ENCODE peak calls at places on chromosomes 6 and 20, in six cellular contexts. S is neuronal stem cell, X is GM23248, W is Karpas-422, H is mammary epithelial cell, E is fibroblast of lung. Q is an unnamed sample.

GRCh38 chr6:33772902-33773472 is 15.9 kb downstream of the LEMD2 start:
- DNase-seq in S (no peak), X (no peak), W (no peak), H (no peak), E (no peak), Q (no peak)

GRCh38 chr20:61279621-61280150 is 27.6 kb downstream of the CDH4 start:
- DNase-seq in S (no peak), X (no peak), W (no peak), H (no peak), E (no peak), Q (no peak)

GRCh38 chr20:43722153-43722505 is 4.7 kb downstream of the GTSF1L start:
- DNase-seq in S (no peak), X (no peak), W (no peak), H (no peak), E (no peak), Q (no peak)

GRCh38 chr20:10047427-10047826 is 12.6 kb downstream of the ANKEF1 start:
- DNase-seq in S (peak), X (peak), W (peak), H (no peak), E (peak), Q (no peak)

GRCh38 chr20:32497589-32498224 is 87.4 kb downstream of the NOL4L start:
- DNase-seq in S (no peak), X (no peak), W (no peak), H (no peak), E (peak), Q (no peak)

GRCh38 chr20:22560817-22561216 is 23.6 kb downstream of the FOXA2 start:
- DNase-seq in S (no peak), X (no peak), W (no peak), H (no peak), E (no peak), Q (no peak)

GRCh38 chr6:130843575-130844320 is 16.5 kb downstream of the SMLR1 start:
- DNase-seq in S (peak), X (peak), W (peak), H (peak), E (peak), Q (no peak)

GRCh38 chr6:99393366-99393697 is 663 bp downstream of the COQ3 start:
- DNase-seq in S (no peak), X (no peak), W (peak), H (no peak), E (no peak), Q (no peak)

GRCh38 chr20:35049776-35050352 is 42.7 kb downstream of the TRPC4AP start:
- DNase-seq in S (peak), X (no peak), W (no peak), H (no peak), E (peak), Q (no peak)

GRCh38 chr6:100096356-100096755 is 102.3 kb upstream of the MCHR2 start:
- DNase-seq in S (no peak), X (peak), W (no peak), H (no peak), E (no peak), Q (no peak)

GRCh38 chr6:161631676-161632194 is 357.9 kb upstream of the AGPAT4 start:
- DNase-seq in S (no peak), X (peak), W (no peak), H (no peak), E (peak), Q (no peak)

GRCh38 chr6:37739618-37740017 is 41.9 kb upstream of the MDGA1 start:
- DNase-seq in S (no peak), X (no peak), W (no peak), H (no peak), E (no peak), Q (no peak)

GRCh38 chr6:139973602-139974373 is 599.3 kb upstream of the CITED2 start:
- DNase-seq in S (no peak), X (peak), W (no peak), H (no peak), E (peak), Q (no peak)

GRCh38 chr6:32255212-32256153 is 31.6 kb upstream of the NOTCH4 start:
- DNase-seq in S (peak), X (peak), W (peak), H (peak), E (peak), Q (peak)

GRCh38 chr6:38508894-38509293 is 130.8 kb downstream of the BTBD9 start:
- DNase-seq in S (no peak), X (peak), W (no peak), H (no peak), E (peak), Q (peak)

GRCh38 chr6:52176550-52176949 is 9.6 kb upstream of the IL17A start:
- DNase-seq in S (no peak), X (no peak), W (no peak), H (no peak), E (no peak), Q (no peak)

GRCh38 chr6:133724726-133725125 is 164.2 kb upstream of the TCF21 start:
- DNase-seq in S (no peak), X (peak), W (no peak), H (no peak), E (peak), Q (peak)

GRCh38 chr20:64091762-64092161 is 7.6 kb upstream of the LKAAEAR1 start:
- DNase-seq in S (no peak), X (no peak), W (no peak), H (no peak), E (no peak), Q (no peak)

GRCh38 chr6:72530152-72530551 is 91.7 kb upstream of the KCNQ5 start:
- DNase-seq in S (no peak), X (peak), W (no peak), H (no peak), E (peak), Q (no peak)

GRCh38 chr20:17916365-17916996 is 52.1 kb downstream of the SNX5 start:
- DNase-seq in S (no peak), X (peak), W (peak), H (no peak), E (no peak), Q (no peak)

GRCh38 chr6:135114355-135115145 is 59.9 kb upstream of the HBS1L start:
- DNase-seq in S (no peak), X (no peak), W (peak), H (no peak), E (no peak), Q (no peak)

GRCh38 chr6:135118142-135118730 is 62.9 kb upstream of the MYB start:
- DNase-seq in S (no peak), X (no peak), W (no peak), H (no peak), E (no peak), Q (no peak)

GRCh38 chr6:135117413-135117968 is 62.9 kb upstream of the HBS1L start:
- DNase-seq in S (no peak), X (no peak), W (no peak), H (no peak), E (no peak), Q (no peak)

GRCh38 chr6:135115411-135116293 is 61.0 kb upstream of the HBS1L start:
- DNase-seq in S (no peak), X (no peak), W (peak), H (no peak), E (no peak), Q (no peak)

DNA sequence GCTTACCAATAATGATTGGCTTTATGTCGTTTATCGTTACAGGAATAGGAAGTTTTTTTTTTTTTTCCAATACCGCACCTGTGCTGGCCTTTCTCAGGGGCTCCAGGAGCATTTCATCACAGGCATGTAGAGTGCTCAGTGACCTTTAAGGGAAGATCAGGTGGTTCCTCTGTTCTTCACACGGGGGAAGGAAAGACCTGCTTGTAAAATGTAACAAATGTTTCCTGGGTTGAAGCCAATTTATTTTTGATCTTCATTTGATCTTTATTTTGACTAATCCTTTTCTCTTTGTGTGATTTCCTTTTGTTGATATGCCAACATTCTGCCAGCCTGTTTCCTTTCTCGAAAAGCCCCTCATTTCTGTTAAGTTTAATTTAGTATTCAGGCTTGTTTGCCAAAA is 61.9 kb upstream of the HBS1L start:
- DNase-seq in S (no peak), X (no peak), W (no peak), H (no peak), E (no peak), Q (no peak)
- H2AFZ ChIP-seq in S (no peak), X (no peak), W (no peak), H (no peak), E (no peak), Q (no peak)

GRCh38 chr6:42507195-42507594 is 55.5 kb upstream of the TRERF1 start:
- DNase-seq in S (no peak), X (no peak), W (peak), H (no peak), E (no peak), Q (no peak)
- H3K4me3 ChIP-seq in S (no peak), X (no peak), W (peak), H (no peak), E (no peak), Q (no peak)

DNA sequence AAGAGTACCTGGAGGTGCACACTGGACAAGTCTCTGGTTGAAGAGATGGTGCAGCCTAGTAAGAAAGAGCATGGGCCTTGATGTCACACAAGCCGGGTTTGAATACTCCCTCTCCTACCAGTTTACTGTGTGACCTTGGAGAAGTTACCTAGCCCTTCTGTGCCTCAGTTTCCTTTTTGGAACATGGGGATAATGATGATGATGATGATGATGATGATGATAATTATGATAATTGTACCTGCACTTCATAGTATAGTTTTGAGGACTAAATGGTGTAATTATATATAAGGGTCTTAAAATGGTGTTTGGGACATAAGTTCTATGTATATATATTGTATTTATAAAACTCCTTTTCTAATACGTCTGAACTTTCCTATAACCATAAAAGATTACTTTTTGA is 41.7 kb downstream of the POPDC3 start:
- DNase-seq in S (no peak), X (no peak), W (no peak), H (no peak), E (no peak), Q (no peak)
- H3K27ac ChIP-seq in S (no peak), X (no peak), W (no peak), H (no peak), E (no peak), Q (no peak)

GRCh38 chr6:90216081-90216977 is 80.3 kb downstream of the BACH2 start:
- DNase-seq in S (peak), X (peak), W (peak), H (no peak), E (peak), Q (no peak)
- H2AFZ ChIP-seq in S (peak), X (no peak), W (peak), H (no peak), E (no peak), Q (no peak)

DNA sequence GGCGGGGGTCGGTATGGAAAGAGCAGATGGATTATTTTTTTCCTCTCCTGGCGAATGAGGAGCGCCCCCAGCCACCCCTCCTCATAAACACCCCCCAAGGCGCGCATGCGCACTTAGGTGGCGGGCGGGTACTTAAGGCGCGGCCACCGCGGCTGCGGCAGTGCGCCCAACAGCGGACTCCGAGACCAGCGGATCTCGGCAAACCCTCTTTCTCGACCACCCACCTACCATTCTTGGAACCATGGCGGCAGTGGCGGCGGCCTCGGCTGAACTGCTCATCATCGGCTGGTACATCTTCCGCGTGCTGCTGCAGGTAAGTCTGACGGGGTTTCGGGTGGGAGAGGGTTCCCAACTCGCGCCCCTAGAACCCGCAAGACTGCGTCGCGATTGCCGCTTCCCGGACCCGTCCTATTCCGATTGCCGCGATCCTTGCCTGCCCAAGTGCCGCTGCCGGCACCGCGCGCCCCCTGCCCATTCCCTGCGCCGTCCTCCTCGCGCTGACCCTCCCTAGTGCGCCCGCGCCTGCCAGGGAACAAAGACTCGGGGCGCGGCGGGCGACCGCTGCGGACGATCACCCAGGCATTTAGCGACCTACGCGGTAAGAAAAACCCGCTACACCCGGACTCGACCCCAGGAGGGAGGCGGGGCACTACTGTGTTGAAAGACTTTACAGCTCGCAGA is at the start of gene NNAT:
- DNase-seq in S (peak), X (no peak), W (no peak), H (no peak), E (no peak), Q (no peak)
- H3K4me3 ChIP-seq in S (peak), X (no peak), W (no peak), H (peak), E (peak), Q (no peak)

DNA sequence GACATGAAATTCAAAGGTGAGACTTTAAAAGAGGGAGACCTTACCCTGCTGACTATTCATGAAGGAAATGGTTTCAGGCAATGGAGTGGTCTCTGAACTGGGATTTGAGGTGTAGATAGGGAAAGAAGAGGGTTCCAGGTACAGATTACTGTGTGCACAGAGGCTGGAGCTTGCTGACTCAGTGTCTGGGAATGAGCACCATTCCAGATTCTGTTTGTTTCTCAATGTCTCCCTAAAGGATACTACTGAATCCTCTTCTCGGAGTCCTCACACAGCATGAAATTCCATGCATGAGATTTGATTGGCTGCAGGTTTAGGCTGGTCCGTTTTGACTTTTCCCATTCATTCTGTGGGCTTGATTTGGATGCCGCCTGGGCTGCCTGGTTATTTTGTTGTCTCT is 49.0 kb downstream of the PPP1R14C start:
- DNase-seq in S (no peak), X (peak), W (no peak), H (peak), E (peak), Q (no peak)
- H3K27ac ChIP-seq in S (no peak), X (no peak), W (no peak), H (no peak), E (no peak), Q (no peak)

GRCh38 chr20:58891076-58891685 is 38.7 kb downstream of the GNAS start:
- DNase-seq in S (peak), X (peak), W (peak), H (peak), E (peak), Q (peak)
- H2AFZ ChIP-seq in S (peak), X (peak), W (no peak), H (peak), E (no peak), Q (peak)

DNA sequence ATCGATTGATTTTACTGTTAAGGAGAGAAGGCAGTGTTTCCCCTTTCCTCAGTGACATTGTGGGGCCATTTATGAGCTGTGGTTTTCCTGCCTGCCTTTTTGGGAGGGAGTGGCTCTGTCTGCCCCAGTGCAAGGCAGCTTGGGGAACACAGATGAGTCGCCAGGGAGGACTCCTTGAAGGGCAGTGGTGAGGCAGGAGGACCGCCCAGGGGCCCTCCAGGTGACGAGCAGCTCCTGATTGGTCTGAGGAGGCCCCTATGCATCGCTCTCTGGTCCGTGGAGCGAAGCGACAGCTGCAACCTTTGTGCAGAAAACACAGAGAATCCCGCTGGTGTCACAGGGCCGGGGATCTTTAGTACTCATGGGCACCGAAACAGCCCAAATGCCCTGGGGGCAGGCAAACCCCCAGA is 100.3 kb downstream of the TMEM242 start:
- DNase-seq in S (no peak), X (peak), W (peak), H (no peak), E (no peak), Q (no peak)
- H3K4me3 ChIP-seq in S (no peak), X (no peak), W (peak), H (no peak), E (no peak), Q (no peak)

GRCh38 chr6:14182916-14183315 is 65.3 kb downstream of the CD83 start:
- DNase-seq in S (no peak), X (no peak), W (no peak), H (no peak), E (no peak), Q (no peak)

GRCh38 chr6:14190596-14191224 is 73.1 kb downstream of the CD83 start:
- DNase-seq in S (no peak), X (no peak), W (no peak), H (no peak), E (no peak), Q (no peak)

GRCh38 chr6:14189122-14189521 is 71.5 kb downstream of the CD83 start:
- DNase-seq in S (no peak), X (no peak), W (no peak), H (no peak), E (no peak), Q (no peak)

GRCh38 chr6:14192186-14192788 is 74.7 kb downstream of the CD83 start:
- DNase-seq in S (no peak), X (no peak), W (no peak), H (no peak), E (no peak), Q (no peak)

DNA sequence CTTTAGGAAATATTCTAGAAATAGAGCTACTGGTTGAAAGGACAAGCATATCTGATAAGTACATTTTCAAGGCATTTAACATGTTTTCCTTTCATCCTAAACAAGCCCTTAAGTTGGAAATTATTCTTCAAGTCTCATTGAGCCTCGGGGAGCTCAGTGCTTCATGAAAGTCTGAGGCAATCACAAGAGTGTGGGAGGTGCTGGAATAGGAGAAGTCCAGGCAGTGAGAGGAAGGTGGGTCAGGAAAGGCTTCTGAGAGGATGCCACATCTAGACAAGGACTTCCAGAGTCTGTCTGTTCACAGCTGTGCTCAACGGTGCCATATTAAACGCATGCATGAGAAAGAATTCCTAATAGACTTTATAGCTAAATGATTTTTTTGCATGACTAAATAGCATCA is 69.8 kb downstream of the CD83 start:
- DNase-seq in S (no peak), X (no peak), W (no peak), H (no peak), E (no peak), Q (no peak)
- H3K27ac ChIP-seq in S (no peak), X (no peak), W (no peak), H (no peak), E (no peak), Q (no peak)

GRCh38 chr6:27882624-27883023 is 29.6 kb downstream of the OR2B2 start:
- DNase-seq in S (no peak), X (no peak), W (no peak), H (no peak), E (no peak), Q (no peak)

GRCh38 chr6:27883136-27883535 is 29.1 kb downstream of the OR2B2 start:
- DNase-seq in S (no peak), X (no peak), W (no peak), H (no peak), E (no peak), Q (no peak)

GRCh38 chr6:27879795-27880194 is 32.4 kb downstream of the OR2B2 start:
- DNase-seq in S (no peak), X (no peak), W (no peak), H (no peak), E (no peak), Q (no peak)
- H2AFZ ChIP-seq in S (peak), X (no peak), W (no peak), H (no peak), E (no peak), Q (no peak)